ENCODE peak calls at places on chromosomes 6 and 20, in seven cellular contexts. Y, V, X, G, N, Q and B are unnamed samples.
A peak's percentile ranks its signal among the peaks of the same experiment; 100 is the strongest.

GRCh38 chr6:33433560-33434191 is 13.8 kb downstream of the SYNGAP1 start:
- DNase-seq in Y (peak; percentile 64), V (no peak), X (no peak), G (no peak), N (peak; percentile 48), Q (no peak), B (no peak)

GRCh38 chr6:87197547-87197946 is 42.2 kb downstream of the ZNF292 start:
- DNase-seq in Y (no peak), V (no peak), X (no peak), G (no peak), N (no peak), Q (no peak), B (no peak)

GRCh38 chr6:170097505-170098427 is 193.1 kb downstream of the DLL1 start:
- DNase-seq in Y (peak; percentile 19), V (peak; percentile 12), X (no peak), G (no peak), N (no peak), Q (no peak), B (no peak)

GRCh38 chr6:170575250-170575649 is 9.2 kb downstream of the PDCD2 start:
- DNase-seq in Y (no peak), V (no peak), X (peak; percentile 20), G (no peak), N (no peak), Q (no peak), B (no peak)

GRCh38 chr6:2529217-2529719 is 221.5 kb downstream of the MYLK4 start:
- DNase-seq in Y (no peak), V (no peak), X (no peak), G (no peak), N (no peak), Q (no peak), B (no peak)

GRCh38 chr6:82783587-82784253 is 281.9 kb downstream of the UBE3D start:
- DNase-seq in Y (peak; percentile 61), V (no peak), X (no peak), G (no peak), N (peak; percentile 52), Q (no peak), B (no peak)

GRCh38 chr6:28719275-28719940 is 193.7 kb downstream of the GPX5 start:
- DNase-seq in Y (peak; percentile 86), V (no peak), X (peak; percentile 69), G (no peak), N (peak; percentile 69), Q (no peak), B (no peak)

GRCh38 chr6:36985384-36985962 is 523 bp downstream of the MTCH1 start:
- DNase-seq in Y (no peak), V (peak; percentile 39), X (no peak), G (no peak), N (no peak), Q (no peak), B (no peak)

GRCh38 chr6:139863964-139864363 is 489.5 kb upstream of the CITED2 start:
- DNase-seq in Y (no peak), V (no peak), X (no peak), G (no peak), N (no peak), Q (no peak), B (no peak)

GRCh38 chr6:13742961-13743735 is 31.5 kb upstream of the RANBP9 start:
- DNase-seq in Y (no peak), V (no peak), X (no peak), G (no peak), N (no peak), Q (no peak), B (no peak)

GRCh38 chr6:144362042-144363018 is 77.2 kb downstream of the UTRN start:
- DNase-seq in Y (no peak), V (no peak), X (no peak), G (no peak), N (no peak), Q (no peak), B (no peak)

GRCh38 chr6:44062771-44063560 is 64.3 kb downstream of the MRPL14 start:
- DNase-seq in Y (peak; percentile 95), V (no peak), X (no peak), G (peak; percentile 74), N (peak; percentile 90), Q (no peak), B (no peak)

GRCh38 chr6:9789201-9789600 is 625.7 kb downstream of the TFAP2A start:
- DNase-seq in Y (peak; percentile 61), V (no peak), X (peak; percentile 2), G (no peak), N (peak; percentile 39), Q (no peak), B (no peak)

GRCh38 chr20:32534661-32535240 is 50.4 kb downstream of the NOL4L start:
- DNase-seq in Y (peak; percentile 74), V (no peak), X (no peak), G (no peak), N (peak; percentile 50), Q (no peak), B (no peak)

GRCh38 chr20:50834599-50835005 is 39.7 kb downstream of the BCAS4 start:
- DNase-seq in Y (no peak), V (no peak), X (peak; percentile 34), G (no peak), N (no peak), Q (no peak), B (no peak)

GRCh38 chr6:114998492-114998891 is 655.7 kb upstream of the HS3ST5 start:
- DNase-seq in Y (no peak), V (no peak), X (no peak), G (no peak), N (no peak), Q (no peak), B (no peak)

GRCh38 chr20:18974660-18975059 is 161.1 kb downstream of the SCP2D1 start:
- DNase-seq in Y (no peak), V (no peak), X (no peak), G (no peak), N (no peak), Q (no peak), B (no peak)

GRCh38 chr20:45343445-45343866 is 4.8 kb downstream of the SDC4 start:
- DNase-seq in Y (peak; percentile 67), V (peak; percentile 78), X (no peak), G (no peak), N (no peak), Q (no peak), B (no peak)
- TF ChIP-seq CTCF in Y (no peak), V (no peak), X (no peak), G (no peak), N (no peak), Q (no peak), B (no peak)

GRCh38 chr6:88958842-88959241 is 4.6 kb downstream of the RNGTT start:
- DNase-seq in Y (no peak), V (no peak), X (no peak), G (no peak), N (no peak), Q (no peak), B (no peak)

GRCh38 chr6:88965691-88966090 is 2.3 kb upstream of the RNGTT start:
- DNase-seq in Y (peak; percentile 78), V (no peak), X (no peak), G (no peak), N (peak; percentile 63), Q (no peak), B (no peak)

GRCh38 chr6:88967891-88968290 is 4.5 kb upstream of the RNGTT start:
- DNase-seq in Y (no peak), V (no peak), X (no peak), G (no peak), N (no peak), Q (no peak), B (no peak)

GRCh38 chr6:88964509-88964908 is 1.1 kb upstream of the RNGTT start:
- DNase-seq in Y (no peak), V (no peak), X (no peak), G (no peak), N (no peak), Q (no peak), B (no peak)

GRCh38 chr6:88963139-88964090 is at the start of gene RNGTT:
- DNase-seq in Y (peak; percentile 99), V (peak; percentile 100), X (peak; percentile 99), G (peak; percentile 100), N (peak; percentile 99), Q (peak; percentile 99), B (peak; percentile 97)
- TF ChIP-seq CTCF in Y (peak; percentile 28), V (no peak), X (peak; percentile 13), G (no peak), N (no peak), Q (no peak), B (no peak)

GRCh38 chr6:67933278-67933677 is 701.8 kb upstream of the ADGRB3 start:
- DNase-seq in Y (peak; percentile 69), V (no peak), X (no peak), G (no peak), N (peak; percentile 55), Q (no peak), B (no peak)
- TF ChIP-seq CTCF in Y (peak; percentile 73), V (no peak), X (peak; percentile 10), G (no peak), N (peak; percentile 68), Q (no peak), B (no peak)

GRCh38 chr6:78967191-78967590 is 99.8 kb downstream of the IRAK1BP1 start:
- DNase-seq in Y (no peak), V (no peak), X (no peak), G (no peak), N (no peak), Q (no peak), B (no peak)
- TF ChIP-seq CTCF in Y (no peak), V (no peak), X (no peak), G (no peak), N (no peak), Q (no peak), B (no peak)

DNA sequence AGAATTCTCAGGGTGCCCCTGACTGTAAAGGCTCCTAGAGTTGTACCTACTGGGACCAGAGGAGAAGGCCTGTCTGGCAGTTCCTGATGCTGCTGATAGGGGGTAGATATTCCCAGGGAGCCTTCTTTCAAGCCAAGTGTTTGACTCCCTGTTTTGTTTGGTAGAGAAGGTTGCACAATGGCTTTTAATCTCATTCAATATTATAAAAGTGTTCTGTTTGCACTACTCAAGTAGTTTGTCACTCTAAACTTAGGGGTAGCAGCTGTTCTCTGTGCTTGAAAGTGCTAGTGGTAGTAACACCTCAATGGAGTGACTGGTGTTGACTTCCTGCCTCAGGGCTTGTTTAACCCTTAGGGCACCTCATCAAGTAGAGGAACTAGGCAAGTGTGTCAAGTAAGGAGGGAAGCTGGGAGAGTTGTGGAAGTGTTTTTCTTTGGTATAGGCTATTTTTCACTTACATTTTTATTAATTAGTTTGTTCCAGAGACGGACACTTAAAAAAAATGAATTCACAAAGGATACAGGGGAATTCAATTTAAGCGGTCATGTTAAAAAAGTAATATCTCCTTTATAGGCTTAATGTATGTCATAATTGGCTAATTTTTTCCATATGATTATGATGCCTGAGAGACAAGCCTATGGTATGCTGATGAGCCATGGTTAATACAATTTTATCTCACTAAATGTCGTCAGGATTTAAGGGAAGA is 38.1 kb downstream of the BICRAL start:
- DNase-seq in Y (peak; percentile 66), V (no peak), X (no peak), G (no peak), N (no peak), Q (no peak), B (no peak)
- TF ChIP-seq CTCF in Y (peak; percentile 74), V (no peak), X (peak; percentile 40), G (peak; percentile 47), N (peak; percentile 59), Q (no peak), B (no peak)

GRCh38 chr6:31922942-31923341 is 4.6 kb upstream of the C2 start:
- DNase-seq in Y (peak; percentile 80), V (no peak), X (no peak), G (no peak), N (no peak), Q (no peak), B (no peak)
- TF ChIP-seq CTCF in Y (peak; percentile 70), V (no peak), X (peak; percentile 49), G (no peak), N (peak; percentile 61), Q (no peak), B (no peak)